ENCODE peak calls at places on chromosomes 5 and 9, in five cellular contexts. J is ecto neural progenitor cell, Y is RWPE1, L is Right ventricle myocardium superior, V is GM12891. S is an unnamed sample.

GRCh38 chr9:135224921-135225541 is 137.6 kb downstream of the OLFM1 start:
- DNase-seq in J (no peak), Y (no peak), L (no peak), V (no peak), S (no peak)

GRCh38 chr9:29325855-29326254 is 1752.6 kb upstream of the C9orf72 start:
- DNase-seq in J (no peak), Y (no peak), L (no peak), V (no peak), S (no peak)

GRCh38 chr9:3578786-3579185 is 53.0 kb upstream of the RFX3 start:
- DNase-seq in J (no peak), Y (peak), L (no peak), V (no peak), S (peak)

GRCh38 chr9:21137020-21137419 is 4.6 kb downstream of the IFNW1 start:
- DNase-seq in J (no peak), Y (no peak), L (no peak), V (no peak), S (no peak)

GRCh38 chr5:35822541-35822940 is 34.1 kb upstream of the IL7R start:
- DNase-seq in J (no peak), Y (no peak), L (no peak), V (no peak), S (no peak)

GRCh38 chr5:82396871-82397514 is 118.8 kb upstream of the RPS23 start:
- DNase-seq in J (no peak), Y (peak), L (peak), V (no peak), S (peak)

GRCh38 chr5:74865293-74865798 is 841 bp downstream of the FAM169A start:
- DNase-seq in J (peak), Y (peak), L (no peak), V (no peak), S (no peak)

GRCh38 chr5:16457853-16458252 is 7.7 kb downstream of the ZNF622 start:
- DNase-seq in J (no peak), Y (no peak), L (no peak), V (no peak), S (no peak)

GRCh38 chr5:36602711-36603321 is 3.6 kb upstream of the SLC1A3 start:
- DNase-seq in J (no peak), Y (no peak), L (peak), V (no peak), S (no peak)

GRCh38 chr5:115333164-115333563 is 36.7 kb upstream of the CCDC112 start:
- DNase-seq in J (no peak), Y (no peak), L (no peak), V (no peak), S (no peak)

GRCh38 chr5:159156839-159157238 is 52.5 kb downstream of the RNF145 start:
- DNase-seq in J (no peak), Y (peak), L (no peak), V (peak), S (peak)

GRCh38 chr5:119439140-119439625 is 13.1 kb upstream of the HSD17B4 start:
- DNase-seq in J (no peak), Y (no peak), L (no peak), V (no peak), S (no peak)

GRCh38 chr9:71355884-71356283 is 234.5 kb upstream of the TRPM3 start:
- DNase-seq in J (no peak), Y (no peak), L (no peak), V (no peak), S (no peak)

GRCh38 chr5:75185763-75186162 is 50.9 kb downstream of the ANKRD31 start:
- DNase-seq in J (no peak), Y (peak), L (no peak), V (no peak), S (no peak)

GRCh38 chr9:2967779-2968178 is 123.9 kb upstream of the PUM3 start:
- DNase-seq in J (no peak), Y (no peak), L (no peak), V (no peak), S (peak)

GRCh38 chr5:59768204-59769040 is 125.1 kb downstream of the PDE4D start:
- DNase-seq in J (peak), Y (peak), L (peak), V (no peak), S (no peak)

GRCh38 chr5:142472306-142472951 is 147.6 kb upstream of the SPRY4 start:
- DNase-seq in J (no peak), Y (peak), L (no peak), V (no peak), S (peak)

GRCh38 chr9:87795178-87795577 is 69.3 kb downstream of the CTSL start:
- DNase-seq in J (no peak), Y (no peak), L (no peak), V (no peak), S (no peak)

GRCh38 chr9:112384690-112385089 is 4.8 kb downstream of the HSDL2 start:
- DNase-seq in J (no peak), Y (no peak), L (no peak), V (no peak), S (no peak)

GRCh38 chr5:5494489-5495402 is 72.3 kb downstream of the ICE1 start:
- DNase-seq in J (peak), Y (peak), L (peak), V (peak), S (peak)

GRCh38 chr9:27771803-27772545 is 198.7 kb upstream of the C9orf72 start:
- DNase-seq in J (no peak), Y (peak), L (no peak), V (no peak), S (no peak)

GRCh38 chr5:32092938-32093812 is 80.9 kb downstream of the GOLPH3 start:
- DNase-seq in J (peak), Y (peak), L (no peak), V (peak), S (peak)

GRCh38 chr5:173963107-173963506 is 25.9 kb upstream of the C5orf47 start:
- DNase-seq in J (no peak), Y (peak), L (no peak), V (no peak), S (peak)

GRCh38 chr5:109567374-109568044 is 122.2 kb upstream of the MAN2A1 start:
- DNase-seq in J (no peak), Y (peak), L (no peak), V (no peak), S (peak)

GRCh38 chr5:107127906-107128305 is 542.8 kb downstream of the EFNA5 start:
- DNase-seq in J (no peak), Y (no peak), L (no peak), V (no peak), S (no peak)

GRCh38 chr9:119159386-119159785 is 209.8 kb downstream of the BRINP1 start:
- DNase-seq in J (no peak), Y (no peak), L (no peak), V (no peak), S (no peak)

GRCh38 chr5:78221964-78222451 is 72.5 kb downstream of the AP3B1 start:
- DNase-seq in J (no peak), Y (no peak), L (no peak), V (peak), S (no peak)

GRCh38 chr9:108565651-108566378 is 290.0 kb downstream of the ACTL7B start:
- DNase-seq in J (peak), Y (peak), L (peak), V (peak), S (peak)

GRCh38 chr5:113480243-113480642 is 8.0 kb downstream of the MCC start:
- DNase-seq in J (no peak), Y (no peak), L (no peak), V (no peak), S (no peak)

GRCh38 chr9:113657765-113658564 is 194.4 kb downstream of the RGS3 start:
- DNase-seq in J (peak), Y (peak), L (peak), V (peak), S (peak)

GRCh38 chr9:16175461-16175860 is 622.6 kb downstream of the CCDC171 start:
- DNase-seq in J (no peak), Y (no peak), L (no peak), V (no peak), S (no peak)

GRCh38 chr9:79611091-79611614 is 39.4 kb downstream of the TLE4 start:
- DNase-seq in J (peak), Y (no peak), L (no peak), V (no peak), S (peak)